ENCODE peak calls at places on chromosomes 7 and 10, in eight cellular contexts. V is IMR-90; H is omental fat pad; W is neural crest cell; A is transverse colon; B is CD8-positive, alpha-beta T cell; I is GM10248; C is tibial artery. P is an unnamed sample.

GRCh38 chr10:45000138-45000763 is 472 bp upstream of the ZNF22 start:
- DNase-seq in A (peak), C (peak), V (peak), W (no peak), H (no peak), B (no peak), I (no peak), P (no peak)

GRCh38 chr7:148543302-148543701 is 47.3 kb upstream of the C7orf33 start:
- DNase-seq in H (no peak), B (no peak), W (no peak), A (no peak), I (no peak), V (no peak), C (no peak), P (no peak)

GRCh38 chr10:80168679-80169380 is 36.3 kb downstream of the PLAC9 start:
- DNase-seq in B (no peak), I (peak), W (no peak), V (peak), C (peak), H (no peak), A (no peak), P (no peak)

GRCh38 chr10:122112021-122112616 is 123.2 kb downstream of the TACC2 start:
- DNase-seq in I (no peak), A (peak), V (peak), W (no peak), H (no peak), B (no peak), C (no peak), P (no peak)

GRCh38 chr7:122132341-122132740 is 11.7 kb downstream of the AASS start:
- DNase-seq in C (no peak), B (no peak), V (peak), W (no peak), I (no peak), H (no peak), A (no peak), P (no peak)

GRCh38 chr10:53298443-53298842 is 525.9 kb upstream of the MBL2 start:
- DNase-seq in W (no peak), H (no peak), C (no peak), B (no peak), V (no peak), I (no peak), A (no peak), P (no peak)

GRCh38 chr10:101939718-101940117 is 96.1 kb upstream of the KCNIP2 start:
- DNase-seq in I (no peak), V (no peak), A (no peak), H (no peak), C (no peak), W (no peak), B (no peak), P (no peak)

GRCh38 chr10:52198540-52198939 is 115.5 kb upstream of the DKK1 start:
- DNase-seq in H (no peak), B (no peak), V (peak), A (no peak), I (no peak), W (no peak), C (no peak), P (no peak)

GRCh38 chr7:120852700-120853099 is 5.2 kb downstream of the TSPAN12 start:
- DNase-seq in A (no peak), W (no peak), I (no peak), B (no peak), V (no peak), H (no peak), C (no peak), P (no peak)

GRCh38 chr10:118277871-118278270 is 64.3 kb downstream of the FAM204A start:
- DNase-seq in C (no peak), V (no peak), H (no peak), B (no peak), A (no peak), W (no peak), I (no peak), P (no peak)

GRCh38 chr10:11035318-11035920 is 17.7 kb downstream of the CELF2 start:
- DNase-seq in H (no peak), C (no peak), W (no peak), B (no peak), I (no peak), A (peak), V (peak), P (no peak)

GRCh38 chr10:73818402-73818801 is 7.0 kb upstream of the NDST2 start:
- DNase-seq in W (no peak), V (no peak), B (no peak), A (no peak), I (no peak), H (no peak), C (no peak), P (no peak)

GRCh38 chr7:128827248-128827958 is 2.8 kb upstream of the FLNC start:
- DNase-seq in V (peak), H (no peak), B (no peak), I (no peak), W (no peak), C (peak), A (no peak), P (no peak)

GRCh38 chr7:142626420-142627035 is 122.7 kb upstream of the PRSS1 start:
- DNase-seq in V (peak), H (peak), C (no peak), B (peak), W (peak), I (peak), A (peak), P (no peak)

GRCh38 chr10:46310851-46311250 is 24.1 kb downstream of the ANTXRL start:
- DNase-seq in I (no peak), C (peak), V (no peak), A (no peak), W (no peak), B (no peak), H (no peak), P (no peak)
- TF ChIP-seq CTCF in I (no peak), C (no peak), V (no peak), A (no peak), W (no peak), B (no peak), H (no peak), P (no peak)

DNA sequence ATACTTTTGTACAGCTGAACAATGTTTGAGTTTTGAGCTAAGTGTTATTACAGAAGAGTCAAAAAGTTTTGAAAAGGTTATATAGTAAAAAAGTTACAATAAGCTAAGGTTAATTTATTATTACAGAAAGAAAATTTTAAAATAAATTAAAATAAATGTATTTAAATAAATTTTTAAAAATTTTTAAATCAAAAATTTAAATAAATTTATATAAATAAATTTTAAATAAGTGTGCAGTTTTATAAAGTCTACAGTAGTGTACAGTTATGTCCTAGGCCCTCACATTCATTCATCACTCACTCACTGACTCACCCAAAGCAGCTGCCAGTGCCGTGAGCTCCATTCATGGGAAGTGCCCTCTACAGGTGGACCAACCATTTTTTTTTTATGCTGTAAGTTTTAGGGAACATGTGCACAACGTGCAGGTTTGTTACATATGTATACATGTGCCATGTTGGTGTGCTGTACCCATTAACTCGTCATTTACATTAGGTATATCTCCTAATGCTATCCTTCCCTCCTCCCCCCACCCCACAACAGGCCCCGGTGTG is 462.9 kb upstream of the ZMIZ1 start:
- DNase-seq in H (no peak), W (no peak), A (no peak), V (no peak), I (no peak), B (no peak), C (no peak), P (no peak)
- TF ChIP-seq CTCF in H (no peak), W (peak), A (no peak), V (no peak), I (no peak), B (no peak), C (no peak), P (no peak)

GRCh38 chr7:63113713-63114285 is 884.9 kb upstream of the ZNF722 start:
- DNase-seq in W (no peak), A (no peak), C (no peak), B (no peak), V (no peak), H (no peak), I (no peak), P (no peak)

GRCh38 chr7:63114371-63114985 is 884.2 kb upstream of the ZNF722 start:
- DNase-seq in W (no peak), A (no peak), B (no peak), I (no peak), V (no peak), H (no peak), C (no peak), P (no peak)

GRCh38 chr7:63112764-63113712 is 885.6 kb upstream of the ZNF722 start:
- DNase-seq in A (no peak), W (no peak), H (no peak), I (no peak), C (no peak), B (no peak), V (no peak), P (no peak)
- TF ChIP-seq CTCF in A (no peak), W (no peak), H (no peak), I (no peak), C (no peak), B (no peak), V (no peak), P (peak)

GRCh38 chr7:40047661-40048060 is 86.8 kb downstream of the MPLKIP start:
- DNase-seq in B (no peak), W (no peak), C (no peak), V (no peak), I (no peak), A (no peak), H (no peak), P (no peak)
- TF ChIP-seq CTCF in B (no peak), W (peak), C (no peak), V (peak), I (no peak), A (peak), H (no peak), P (peak)

DNA sequence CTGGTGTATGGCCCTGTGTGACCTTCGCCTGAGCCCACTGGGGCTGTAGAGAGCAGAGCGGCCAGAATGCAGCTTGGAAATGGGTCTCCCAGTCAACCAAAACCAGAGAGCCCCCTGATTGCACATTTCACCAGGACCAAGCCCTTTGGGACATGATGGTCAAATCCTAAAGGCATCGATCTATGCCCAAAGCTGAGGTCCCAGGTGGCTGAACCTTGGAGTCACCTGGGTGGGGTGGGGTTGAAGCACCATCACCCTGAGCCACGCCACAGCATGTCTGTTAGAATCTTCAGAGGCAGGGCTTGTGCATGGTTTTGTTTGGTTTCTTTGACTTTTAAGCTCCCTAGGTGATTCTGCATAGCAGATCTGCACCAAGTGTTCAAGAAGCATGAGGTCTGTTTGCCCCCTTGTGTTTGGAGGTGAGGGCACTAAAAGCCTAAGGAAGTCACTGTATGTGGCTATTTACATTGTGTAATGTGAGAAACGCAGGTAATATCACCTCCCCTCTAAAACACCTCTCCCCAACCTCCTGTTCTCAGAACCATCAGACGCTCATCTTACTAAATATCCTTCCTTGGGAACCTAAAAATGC is 9.6 kb downstream of the PKD1L1 start:
- DNase-seq in W (no peak), I (no peak), A (no peak), H (no peak), C (no peak), B (no peak), V (no peak), P (no peak)
- TF ChIP-seq CTCF in W (no peak), I (peak), A (no peak), H (no peak), C (no peak), B (no peak), V (peak), P (no peak)

DNA sequence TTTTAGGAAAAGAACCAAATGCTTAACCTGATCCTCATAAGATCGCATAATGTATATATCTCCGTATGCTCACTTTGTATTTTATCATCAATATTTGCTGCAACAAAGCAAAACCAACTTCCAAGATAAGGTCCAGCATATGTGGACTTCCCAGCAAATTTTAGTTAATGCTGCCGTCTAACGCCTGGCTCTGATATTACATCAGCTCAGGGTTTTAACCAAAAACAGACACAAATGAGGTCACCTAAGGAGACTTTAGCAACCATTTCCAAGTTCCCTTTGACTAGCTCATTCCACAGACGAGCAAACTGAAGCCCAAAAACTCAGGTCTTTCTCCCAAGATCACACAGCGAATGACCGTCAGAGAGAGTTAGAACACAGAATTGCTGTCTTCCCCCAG is 59.4 kb upstream of the UCN3 start:
- DNase-seq in A (no peak), H (no peak), W (no peak), V (no peak), I (no peak), C (no peak), B (no peak), P (no peak)
- TF ChIP-seq CTCF in A (no peak), H (no peak), W (no peak), V (no peak), I (no peak), C (peak), B (no peak), P (no peak)

GRCh38 chr7:51214098-51214497 is 102.5 kb downstream of the COBL start:
- DNase-seq in W (no peak), C (no peak), I (no peak), B (no peak), A (no peak), H (no peak), V (no peak), P (no peak)
- TF ChIP-seq CTCF in W (no peak), C (no peak), I (no peak), B (no peak), A (no peak), H (no peak), V (no peak), P (no peak)

GRCh38 chr10:103456074-103456660 is 2.5 kb downstream of the CALHM1 start:
- DNase-seq in C (no peak), W (no peak), H (no peak), V (no peak), B (no peak), I (no peak), A (no peak), P (no peak)

GRCh38 chr10:103457896-103458583 is 660 bp downstream of the CALHM1 start:
- DNase-seq in B (no peak), W (no peak), I (no peak), A (no peak), H (no peak), C (no peak), V (no peak), P (no peak)

GRCh38 chr10:103457176-103457712 is 1.5 kb downstream of the CALHM1 start:
- DNase-seq in A (no peak), C (no peak), V (no peak), B (no peak), W (no peak), H (no peak), I (no peak), P (no peak)

GRCh38 chr10:103455235-103455634 is 3.1 kb upstream of the CALHM2 start:
- DNase-seq in C (no peak), V (no peak), W (no peak), I (no peak), A (no peak), H (no peak), B (no peak), P (no peak)

DNA sequence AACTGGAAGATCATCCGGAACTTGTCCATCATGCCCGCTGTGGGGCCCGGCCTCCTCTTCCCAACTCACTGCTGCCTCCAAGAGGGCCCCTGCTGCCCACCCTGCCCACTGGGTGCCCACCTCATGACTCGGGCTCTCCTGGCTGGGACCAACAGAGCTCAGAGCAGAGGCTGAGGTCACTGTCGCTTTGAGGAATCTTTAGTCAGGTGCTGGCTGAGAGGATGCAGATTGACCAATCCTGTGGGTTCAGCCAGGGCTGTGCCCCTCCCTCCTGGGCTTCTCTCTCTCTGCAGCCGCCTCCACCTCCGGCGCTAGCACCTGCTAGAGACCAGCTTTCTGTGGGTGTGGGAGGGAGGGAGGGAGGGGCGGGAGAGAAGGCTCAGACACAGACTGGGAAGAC is at the start of gene CALHM1:
- DNase-seq in I (peak), V (no peak), B (no peak), C (no peak), A (no peak), H (no peak), W (no peak), P (no peak)
- TF ChIP-seq CTCF in I (no peak), V (no peak), B (no peak), C (no peak), A (no peak), H (no peak), W (no peak), P (no peak)

DNA sequence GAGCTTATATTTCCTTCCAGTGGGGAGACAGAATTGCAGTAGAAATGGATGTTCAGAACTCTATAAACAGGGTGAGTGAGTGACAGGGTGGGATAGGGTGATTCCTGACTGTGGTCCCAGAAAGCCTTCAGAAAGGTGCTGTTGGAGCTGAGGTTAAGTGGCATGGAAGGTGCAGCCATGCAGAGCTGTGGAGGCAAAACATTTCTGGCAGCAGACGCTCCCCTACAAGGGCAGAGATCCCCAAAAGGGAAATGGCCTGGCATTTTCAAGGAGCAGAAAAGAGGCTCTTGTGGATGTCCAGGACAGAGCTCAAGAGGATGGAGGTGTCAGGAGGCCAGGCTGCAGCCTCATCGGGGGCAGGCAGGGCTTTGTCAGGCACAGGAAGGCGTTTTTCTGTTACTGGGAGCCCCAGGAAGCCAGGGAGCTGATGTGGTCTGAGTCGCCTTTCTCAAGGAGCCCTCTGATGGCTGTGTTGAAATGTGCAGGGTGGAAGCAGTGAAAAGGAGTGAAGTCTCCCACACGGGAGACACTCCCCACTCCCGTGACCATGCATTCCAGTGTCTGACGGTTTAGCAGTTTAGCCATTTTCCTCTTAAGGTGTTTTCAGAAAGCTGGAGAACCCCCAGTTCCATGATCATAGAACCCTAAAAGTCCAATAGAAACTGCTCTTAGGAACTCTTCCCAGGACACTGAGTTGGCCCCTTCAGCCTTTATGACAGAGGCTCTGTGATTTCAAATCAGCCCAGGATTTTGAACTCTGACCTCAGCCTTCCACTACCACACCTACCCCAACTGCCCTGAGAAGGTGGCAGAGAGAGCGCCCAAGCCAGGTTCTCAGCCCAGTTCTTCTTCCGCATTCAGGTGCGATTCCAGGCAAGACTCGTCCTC is 96.2 kb downstream of the C10orf105 start:
- DNase-seq in B (no peak), I (no peak), H (no peak), W (peak), V (peak), A (peak), C (no peak), P (no peak)
- TF ChIP-seq CTCF in B (no peak), I (no peak), H (no peak), W (peak), V (peak), A (no peak), C (no peak), P (no peak)